ENCODE peak calls at places on chromosomes 7 and 10, in ten cellular contexts. One of them, this sample, is unnamed.

GRCh38 chr10:49347827-49348226 is 48.1 kb downstream of the DRGX start:
- DNase-seq in astrocyte: no peak
- DNase-seq in stimulated activated CD8-positive, alpha-beta memory T cell treated with anti-CD3 and anti-CD28 coated beads, Interleukin-15, amount 100 ng/mL, for 4 hours: no peak
- DNase-seq in NAMALWA: no peak
- DNase-seq in fibroblast of mammary gland: no peak
- DNase-seq in B cell: no peak
- DNase-seq in sciatic nerve: no peak
- DNase-seq in lower leg skin: no peak
- DNase-seq in activated CD4-positive, alpha-beta T cell treated with anti-CD3 and anti-CD28 coated beads, Interleukin-2, amount 50 U/mL, for 1 hour: no peak
- DNase-seq in GM23338: no peak
- DNase-seq in this sample: no peak

GRCh38 chr7:33970566-33970965 is 65.2 kb downstream of the BMPER start:
- DNase-seq in astrocyte: no peak
- DNase-seq in stimulated activated CD8-positive, alpha-beta memory T cell treated with anti-CD3 and anti-CD28 coated beads, Interleukin-15, amount 100 ng/mL, for 4 hours: no peak
- DNase-seq in NAMALWA: no peak
- DNase-seq in fibroblast of mammary gland: peak
- DNase-seq in B cell: no peak
- DNase-seq in sciatic nerve: no peak
- DNase-seq in lower leg skin: no peak
- DNase-seq in activated CD4-positive, alpha-beta T cell treated with anti-CD3 and anti-CD28 coated beads, Interleukin-2, amount 50 U/mL, for 1 hour: no peak
- DNase-seq in GM23338: no peak
- DNase-seq in this sample: no peak

GRCh38 chr10:14971867-14972448 is 12.8 kb downstream of the MEIG1 start:
- DNase-seq in astrocyte: no peak
- DNase-seq in stimulated activated CD8-positive, alpha-beta memory T cell treated with anti-CD3 and anti-CD28 coated beads, Interleukin-15, amount 100 ng/mL, for 4 hours: no peak
- DNase-seq in NAMALWA: peak
- DNase-seq in fibroblast of mammary gland: peak
- DNase-seq in B cell: no peak
- DNase-seq in sciatic nerve: no peak
- DNase-seq in lower leg skin: no peak
- DNase-seq in activated CD4-positive, alpha-beta T cell treated with anti-CD3 and anti-CD28 coated beads, Interleukin-2, amount 50 U/mL, for 1 hour: peak
- DNase-seq in GM23338: peak
- DNase-seq in this sample: peak

GRCh38 chr10:9296206-9296605 is 1241.7 kb downstream of the GATA3 start:
- DNase-seq in astrocyte: peak
- DNase-seq in stimulated activated CD8-positive, alpha-beta memory T cell treated with anti-CD3 and anti-CD28 coated beads, Interleukin-15, amount 100 ng/mL, for 4 hours: no peak
- DNase-seq in NAMALWA: no peak
- DNase-seq in fibroblast of mammary gland: peak
- DNase-seq in B cell: no peak
- DNase-seq in sciatic nerve: no peak
- DNase-seq in lower leg skin: no peak
- DNase-seq in activated CD4-positive, alpha-beta T cell treated with anti-CD3 and anti-CD28 coated beads, Interleukin-2, amount 50 U/mL, for 1 hour: no peak
- DNase-seq in GM23338: no peak
- DNase-seq in this sample: no peak

GRCh38 chr10:129727071-129727470 is 237.0 kb downstream of the EBF3 start:
- DNase-seq in astrocyte: no peak
- DNase-seq in stimulated activated CD8-positive, alpha-beta memory T cell treated with anti-CD3 and anti-CD28 coated beads, Interleukin-15, amount 100 ng/mL, for 4 hours: no peak
- DNase-seq in NAMALWA: no peak
- DNase-seq in fibroblast of mammary gland: no peak
- DNase-seq in B cell: no peak
- DNase-seq in sciatic nerve: no peak
- DNase-seq in lower leg skin: no peak
- DNase-seq in activated CD4-positive, alpha-beta T cell treated with anti-CD3 and anti-CD28 coated beads, Interleukin-2, amount 50 U/mL, for 1 hour: no peak
- DNase-seq in GM23338: no peak
- DNase-seq in this sample: no peak

GRCh38 chr10:32332299-32332750 is 14.6 kb downstream of the EPC1 start:
- DNase-seq in astrocyte: peak
- DNase-seq in stimulated activated CD8-positive, alpha-beta memory T cell treated with anti-CD3 and anti-CD28 coated beads, Interleukin-15, amount 100 ng/mL, for 4 hours: peak
- DNase-seq in NAMALWA: peak
- DNase-seq in fibroblast of mammary gland: peak
- DNase-seq in B cell: peak
- DNase-seq in sciatic nerve: no peak
- DNase-seq in lower leg skin: no peak
- DNase-seq in activated CD4-positive, alpha-beta T cell treated with anti-CD3 and anti-CD28 coated beads, Interleukin-2, amount 50 U/mL, for 1 hour: peak
- DNase-seq in GM23338: no peak
- DNase-seq in this sample: peak

GRCh38 chr7:32043688-32044087 is 26.5 kb downstream of the PDE1C start:
- DNase-seq in astrocyte: peak
- DNase-seq in stimulated activated CD8-positive, alpha-beta memory T cell treated with anti-CD3 and anti-CD28 coated beads, Interleukin-15, amount 100 ng/mL, for 4 hours: no peak
- DNase-seq in NAMALWA: no peak
- DNase-seq in fibroblast of mammary gland: peak
- DNase-seq in B cell: no peak
- DNase-seq in sciatic nerve: no peak
- DNase-seq in lower leg skin: no peak
- DNase-seq in activated CD4-positive, alpha-beta T cell treated with anti-CD3 and anti-CD28 coated beads, Interleukin-2, amount 50 U/mL, for 1 hour: no peak
- DNase-seq in GM23338: no peak
- DNase-seq in this sample: no peak

GRCh38 chr10:126910196-126910595 is 5.0 kb downstream of the DOCK1 start:
- DNase-seq in astrocyte: no peak
- DNase-seq in stimulated activated CD8-positive, alpha-beta memory T cell treated with anti-CD3 and anti-CD28 coated beads, Interleukin-15, amount 100 ng/mL, for 4 hours: no peak
- DNase-seq in NAMALWA: no peak
- DNase-seq in fibroblast of mammary gland: no peak
- DNase-seq in B cell: no peak
- DNase-seq in sciatic nerve: no peak
- DNase-seq in lower leg skin: no peak
- DNase-seq in activated CD4-positive, alpha-beta T cell treated with anti-CD3 and anti-CD28 coated beads, Interleukin-2, amount 50 U/mL, for 1 hour: no peak
- DNase-seq in GM23338: no peak
- DNase-seq in this sample: no peak

GRCh38 chr7:82631998-82632397 is 188.4 kb upstream of the CACNA2D1 start:
- DNase-seq in astrocyte: peak
- DNase-seq in stimulated activated CD8-positive, alpha-beta memory T cell treated with anti-CD3 and anti-CD28 coated beads, Interleukin-15, amount 100 ng/mL, for 4 hours: no peak
- DNase-seq in NAMALWA: no peak
- DNase-seq in fibroblast of mammary gland: peak
- DNase-seq in B cell: no peak
- DNase-seq in sciatic nerve: no peak
- DNase-seq in lower leg skin: no peak
- DNase-seq in activated CD4-positive, alpha-beta T cell treated with anti-CD3 and anti-CD28 coated beads, Interleukin-2, amount 50 U/mL, for 1 hour: no peak
- DNase-seq in GM23338: no peak
- DNase-seq in this sample: no peak

GRCh38 chr7:151756076-151756731 is 120.7 kb downstream of the PRKAG2 start:
- DNase-seq in astrocyte: peak
- DNase-seq in stimulated activated CD8-positive, alpha-beta memory T cell treated with anti-CD3 and anti-CD28 coated beads, Interleukin-15, amount 100 ng/mL, for 4 hours: peak
- DNase-seq in NAMALWA: no peak
- DNase-seq in fibroblast of mammary gland: peak
- DNase-seq in B cell: no peak
- DNase-seq in sciatic nerve: no peak
- DNase-seq in lower leg skin: no peak
- DNase-seq in activated CD4-positive, alpha-beta T cell treated with anti-CD3 and anti-CD28 coated beads, Interleukin-2, amount 50 U/mL, for 1 hour: peak
- DNase-seq in GM23338: no peak
- DNase-seq in this sample: no peak

GRCh38 chr7:111697771-111698170 is 135.5 kb upstream of the IMMP2L start:
- DNase-seq in astrocyte: no peak
- DNase-seq in stimulated activated CD8-positive, alpha-beta memory T cell treated with anti-CD3 and anti-CD28 coated beads, Interleukin-15, amount 100 ng/mL, for 4 hours: no peak
- DNase-seq in NAMALWA: no peak
- DNase-seq in fibroblast of mammary gland: no peak
- DNase-seq in B cell: no peak
- DNase-seq in sciatic nerve: no peak
- DNase-seq in lower leg skin: no peak
- DNase-seq in activated CD4-positive, alpha-beta T cell treated with anti-CD3 and anti-CD28 coated beads, Interleukin-2, amount 50 U/mL, for 1 hour: no peak
- DNase-seq in GM23338: no peak
- DNase-seq in this sample: no peak

GRCh38 chr7:70833726-70834125 is 298.2 kb upstream of the GALNT17 start:
- DNase-seq in astrocyte: peak
- DNase-seq in stimulated activated CD8-positive, alpha-beta memory T cell treated with anti-CD3 and anti-CD28 coated beads, Interleukin-15, amount 100 ng/mL, for 4 hours: no peak
- DNase-seq in NAMALWA: no peak
- DNase-seq in fibroblast of mammary gland: peak
- DNase-seq in B cell: no peak
- DNase-seq in sciatic nerve: no peak
- DNase-seq in lower leg skin: no peak
- DNase-seq in activated CD4-positive, alpha-beta T cell treated with anti-CD3 and anti-CD28 coated beads, Interleukin-2, amount 50 U/mL, for 1 hour: no peak
- DNase-seq in GM23338: no peak
- DNase-seq in this sample: no peak

GRCh38 chr10:61822781-61823230 is 78.7 kb upstream of the ARID5B start:
- DNase-seq in astrocyte: peak
- DNase-seq in stimulated activated CD8-positive, alpha-beta memory T cell treated with anti-CD3 and anti-CD28 coated beads, Interleukin-15, amount 100 ng/mL, for 4 hours: no peak
- DNase-seq in NAMALWA: no peak
- DNase-seq in fibroblast of mammary gland: peak
- DNase-seq in B cell: no peak
- DNase-seq in sciatic nerve: no peak
- DNase-seq in lower leg skin: no peak
- DNase-seq in activated CD4-positive, alpha-beta T cell treated with anti-CD3 and anti-CD28 coated beads, Interleukin-2, amount 50 U/mL, for 1 hour: no peak
- DNase-seq in GM23338: no peak
- DNase-seq in this sample: no peak

GRCh38 chr10:98028168-98028770 is 2.2 kb downstream of the CRTAC1 start:
- DNase-seq in astrocyte: no peak
- DNase-seq in stimulated activated CD8-positive, alpha-beta memory T cell treated with anti-CD3 and anti-CD28 coated beads, Interleukin-15, amount 100 ng/mL, for 4 hours: no peak
- DNase-seq in NAMALWA: peak
- DNase-seq in fibroblast of mammary gland: peak
- DNase-seq in B cell: peak
- DNase-seq in sciatic nerve: peak
- DNase-seq in lower leg skin: no peak
- DNase-seq in activated CD4-positive, alpha-beta T cell treated with anti-CD3 and anti-CD28 coated beads, Interleukin-2, amount 50 U/mL, for 1 hour: peak
- DNase-seq in GM23338: peak
- DNase-seq in this sample: peak

GRCh38 chr7:13633857-13634256 is 355.6 kb downstream of the ETV1 start:
- DNase-seq in astrocyte: peak
- DNase-seq in stimulated activated CD8-positive, alpha-beta memory T cell treated with anti-CD3 and anti-CD28 coated beads, Interleukin-15, amount 100 ng/mL, for 4 hours: no peak
- DNase-seq in NAMALWA: no peak
- DNase-seq in fibroblast of mammary gland: peak
- DNase-seq in B cell: no peak
- DNase-seq in sciatic nerve: no peak
- DNase-seq in lower leg skin: no peak
- DNase-seq in activated CD4-positive, alpha-beta T cell treated with anti-CD3 and anti-CD28 coated beads, Interleukin-2, amount 50 U/mL, for 1 hour: no peak
- DNase-seq in GM23338: no peak
- DNase-seq in this sample: no peak

GRCh38 chr7:26794541-26794940 is 69.8 kb downstream of the SKAP2 start:
- DNase-seq in astrocyte: no peak
- DNase-seq in stimulated activated CD8-positive, alpha-beta memory T cell treated with anti-CD3 and anti-CD28 coated beads, Interleukin-15, amount 100 ng/mL, for 4 hours: no peak
- DNase-seq in NAMALWA: no peak
- DNase-seq in fibroblast of mammary gland: no peak
- DNase-seq in B cell: no peak
- DNase-seq in sciatic nerve: no peak
- DNase-seq in lower leg skin: no peak
- DNase-seq in activated CD4-positive, alpha-beta T cell treated with anti-CD3 and anti-CD28 coated beads, Interleukin-2, amount 50 U/mL, for 1 hour: no peak
- DNase-seq in GM23338: no peak
- DNase-seq in this sample: no peak

GRCh38 chr7:105678811-105679495 is 97.7 kb upstream of the EFCAB10 start:
- DNase-seq in astrocyte: no peak
- DNase-seq in stimulated activated CD8-positive, alpha-beta memory T cell treated with anti-CD3 and anti-CD28 coated beads, Interleukin-15, amount 100 ng/mL, for 4 hours: no peak
- DNase-seq in NAMALWA: no peak
- DNase-seq in fibroblast of mammary gland: peak
- DNase-seq in B cell: peak
- DNase-seq in sciatic nerve: peak
- DNase-seq in lower leg skin: peak
- DNase-seq in activated CD4-positive, alpha-beta T cell treated with anti-CD3 and anti-CD28 coated beads, Interleukin-2, amount 50 U/mL, for 1 hour: no peak
- DNase-seq in GM23338: peak
- DNase-seq in this sample: no peak

This sample was measured in OCI-LY7.